ENCODE peak calls at places on chromosomes 3 and 15, in four cellular contexts. G, Z, E and C are unnamed samples.

GRCh38 chr15:51623386-51623938 is 891 bp upstream of the DMXL2 start:
- DNase-seq in E (no peak), G (no peak), Z (peak; percentile 89), C (peak; percentile 52)

GRCh38 chr15:52261498-52262242 is 33.9 kb downstream of the MYO5C start:
- DNase-seq in G (peak; percentile 64), Z (peak; percentile 33), E (peak; percentile 91), C (peak; percentile 85)

GRCh38 chr3:65398953-65399352 is 639.8 kb downstream of the MAGI1 start:
- DNase-seq in E (no peak), Z (no peak), G (peak; percentile 13), C (no peak)

GRCh38 chr3:69065318-69065964 is 13.3 kb upstream of the TMF1 start:
- DNase-seq in Z (no peak), G (no peak), E (no peak), C (no peak)

GRCh38 chr3:127015282-127016042 is 32.5 kb downstream of the PLXNA1 start:
- DNase-seq in G (no peak), Z (no peak), E (no peak), C (no peak)

GRCh38 chr3:24270204-24270671 is 224.4 kb downstream of the THRB start:
- DNase-seq in E (no peak), G (peak; percentile 48), Z (no peak), C (no peak)

GRCh38 chr3:125033135-125033534 is 22.7 kb downstream of the HEG1 start:
- DNase-seq in E (no peak), G (no peak), Z (no peak), C (no peak)

GRCh38 chr3:133763797-133764734 is 17.9 kb downstream of the TF start:
- DNase-seq in E (peak; percentile 8), G (no peak), Z (no peak), C (no peak)

GRCh38 chr3:179558742-179559364 is 3.9 kb upstream of the ACTL6A start:
- DNase-seq in G (peak; percentile 77), Z (peak; percentile 50), E (peak; percentile 82), C (peak; percentile 51)

GRCh38 chr3:33879540-33879939 is 81.1 kb downstream of the PDCD6IP start:
- DNase-seq in E (peak; percentile 30), G (no peak), Z (no peak), C (no peak)

GRCh38 chr3:26084629-26085028 is 294.7 kb downstream of the OXSM start:
- DNase-seq in G (no peak), E (no peak), Z (no peak), C (no peak)

GRCh38 chr3:95302044-95302443 is 1239.2 kb downstream of the NSUN3 start:
- DNase-seq in Z (no peak), G (no peak), E (no peak), C (no peak)

GRCh38 chr15:44633603-44634002 is 29.9 kb downstream of the SPG11 start:
- DNase-seq in E (no peak), Z (no peak), G (peak; percentile 72), C (no peak)

GRCh38 chr3:71721721-71722157 is 3.5 kb downstream of the EIF4E3 start:
- DNase-seq in E (no peak), G (no peak), Z (no peak), C (no peak)

GRCh38 chr3:21188459-21188858 is 562.6 kb downstream of the ZNF385D start:
- DNase-seq in Z (no peak), E (no peak), G (no peak), C (no peak)

GRCh38 chr3:184952671-184953070 is 140.7 kb downstream of the VPS8 start:
- DNase-seq in Z (no peak), G (peak; percentile 43), E (no peak), C (no peak)

GRCh38 chr15:25759421-25759820 is 103.7 kb downstream of the ATP10A start:
- DNase-seq in E (no peak), G (no peak), Z (no peak), C (no peak)

GRCh38 chr3:136667081-136667480 is 85.1 kb downstream of the STAG1 start:
- DNase-seq in G (no peak), E (no peak), Z (no peak), C (no peak)

GRCh38 chr3:12004741-12005513 is 739 bp downstream of the SYN2 start:
- DNase-seq in G (no peak), Z (no peak), E (no peak), C (no peak)

GRCh38 chr3:116161570-116162290 is 283.6 kb downstream of the LSAMP start:
- DNase-seq in E (no peak), G (no peak), Z (no peak), C (no peak)

GRCh38 chr15:52651868-52652267 is 27.3 kb downstream of the ATOSA start:
- DNase-seq in G (peak; percentile 84), E (peak; percentile 78), Z (peak; percentile 68), C (peak; percentile 98)

GRCh38 chr3:177731644-177732268 is 534.5 kb upstream of the TBL1XR1 start:
- DNase-seq in G (peak; percentile 78), E (no peak), Z (no peak), C (no peak)

GRCh38 chr3:176939022-176939817 is 258.1 kb downstream of the TBL1XR1 start:
- DNase-seq in G (peak; percentile 84), Z (peak; percentile 37), E (peak; percentile 77), C (peak; percentile 96)

GRCh38 chr3:186938716-186939115 is 8.4 kb downstream of the ST6GAL1 start:
- DNase-seq in Z (no peak), E (peak; percentile 71), G (no peak), C (no peak)

GRCh38 chr3:186931487-186932280 is 1.4 kb downstream of the ST6GAL1 start:
- DNase-seq in G (no peak), Z (peak; percentile 84), E (peak; percentile 49), C (no peak)

GRCh38 chr3:183551930-183552329 is 3.6 kb downstream of the KLHL6 start:
- DNase-seq in G (no peak), Z (no peak), E (no peak), C (no peak)

GRCh38 chr15:40650479-40650878 is 44.5 kb upstream of the RAD51 start:
- DNase-seq in Z (no peak), E (no peak), G (no peak), C (no peak)

GRCh38 chr3:133986302-133986701 is 43.4 kb downstream of the SLCO2A1 start:
- DNase-seq in G (no peak), E (no peak), Z (no peak), C (peak; percentile 94)

GRCh38 chr3:37100411-37100810 is 74.0 kb downstream of the LRRFIP2 start:
- DNase-seq in Z (no peak), E (no peak), G (no peak), C (no peak)

GRCh38 chr3:109177888-109178287 is 41.4 kb downstream of the C3orf85 start:
- DNase-seq in Z (no peak), E (no peak), G (no peak), C (no peak)

GRCh38 chr3:136720091-136720490 is 32.1 kb downstream of the STAG1 start:
- DNase-seq in E (no peak), Z (no peak), G (no peak), C (peak; percentile 15)

GRCh38 chr15:81575436-81576123 is 201.6 kb upstream of the TMC3 start:
- DNase-seq in E (peak; percentile 47), Z (no peak), G (no peak), C (peak; percentile 6)

GRCh38 chr3:193711964-193712598 is 119.1 kb downstream of the OPA1 start:
- DNase-seq in E (no peak), G (no peak), Z (no peak), C (peak; percentile 40)

GRCh38 chr3:153209596-153209995 is 47.6 kb downstream of the RAP2B start:
- DNase-seq in Z (no peak), E (no peak), G (peak; percentile 71), C (no peak)

DNA sequence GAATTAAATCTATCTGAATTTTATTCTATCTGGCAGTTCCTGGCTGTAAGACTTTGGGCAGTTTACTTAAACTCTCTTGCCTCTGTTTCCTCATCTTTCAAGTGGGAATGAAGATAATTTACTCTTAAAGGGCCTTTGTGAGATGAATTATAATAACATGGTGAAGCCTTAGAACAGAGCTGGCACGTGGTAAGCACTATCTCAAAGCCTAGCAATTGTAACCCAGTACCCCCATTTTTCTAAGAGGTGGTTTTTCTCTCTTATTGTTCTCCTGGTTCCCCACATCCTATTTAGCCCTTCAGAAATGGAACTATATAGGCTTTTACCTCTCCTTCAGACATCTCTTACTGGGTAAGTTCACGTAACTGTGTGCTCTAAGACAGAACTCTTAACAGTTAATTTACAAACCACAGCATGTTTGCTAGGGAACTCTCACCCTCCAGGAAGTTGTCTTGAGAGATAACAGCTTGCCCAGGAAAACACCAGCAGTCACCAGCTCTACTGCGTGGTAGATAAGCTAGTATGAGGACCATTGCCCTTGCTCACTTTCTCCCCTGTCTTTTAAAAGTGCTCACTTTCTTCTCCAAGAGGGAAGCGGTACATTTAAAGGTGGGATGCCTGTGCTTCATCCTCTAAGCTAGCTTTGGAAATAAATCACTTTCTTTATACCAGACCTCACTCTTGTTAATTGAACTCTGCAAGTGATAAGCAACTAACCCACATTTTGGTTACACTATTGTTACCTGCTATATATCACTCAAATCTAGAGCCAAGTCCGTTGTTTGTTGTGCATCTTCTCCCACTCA is 12.4 kb upstream of the CRBN start:
- DNase-seq in E (peak; percentile 8), G (no peak), Z (no peak), C (no peak)
- H3K4me3 ChIP-seq in E (no peak overlapping the region), G (no peak overlapping the region), Z (no peak overlapping the region), C (no peak overlapping the region)

DNA sequence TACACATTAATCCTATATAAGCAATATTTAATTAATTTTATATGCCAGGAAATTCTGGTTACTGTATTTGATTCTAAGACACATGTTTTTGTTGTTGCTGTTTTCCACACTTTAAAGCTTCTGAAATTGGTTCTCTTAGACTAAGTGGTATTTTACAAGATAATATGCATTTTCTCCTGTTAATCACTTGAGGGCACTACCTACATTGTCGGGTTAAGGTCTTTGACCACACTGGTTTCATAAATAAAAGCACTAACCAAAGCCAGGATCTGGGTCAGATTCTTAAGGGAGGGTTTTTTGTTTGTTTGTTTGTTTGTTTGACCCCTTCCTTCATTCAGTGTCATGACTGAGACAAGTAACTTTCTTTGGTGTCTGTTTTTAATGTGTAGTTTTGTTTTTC is 590.2 kb downstream of the RBMS3 start:
- DNase-seq in E (no peak), G (no peak), Z (no peak), C (no peak)
- TF ChIP-seq CTCF in E (no peak), G (no peak), Z (no peak), C (peak; percentile 59)

DNA sequence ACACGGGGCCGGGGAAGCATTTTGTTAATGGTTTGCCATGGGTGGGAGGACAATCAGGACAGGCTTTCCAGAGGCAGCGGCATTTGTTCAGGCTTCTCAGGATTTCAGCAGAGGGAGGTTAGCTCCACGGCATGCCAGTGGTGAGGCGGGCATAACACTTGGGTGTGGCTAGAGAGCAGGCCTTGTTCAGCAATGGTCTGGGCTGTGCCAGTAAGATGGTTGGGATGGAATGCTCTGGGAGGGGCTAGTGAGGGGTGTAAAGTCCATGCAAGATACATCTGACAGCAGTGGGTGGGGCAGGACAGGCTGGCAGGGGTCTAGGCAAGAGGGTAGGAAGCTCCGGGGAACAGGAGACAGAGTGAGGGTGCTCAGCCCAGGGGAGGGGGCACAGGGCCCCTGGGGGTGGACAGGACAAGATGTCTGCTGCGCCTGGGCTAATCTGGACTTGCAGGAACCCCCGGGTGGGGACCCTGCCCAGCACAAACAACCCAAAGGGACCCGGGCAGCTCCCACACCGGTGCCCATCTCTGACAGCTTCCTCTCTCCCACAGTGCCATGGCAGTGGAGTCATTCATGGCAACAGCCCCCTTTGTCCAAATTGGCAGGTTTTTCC is 8.4 kb downstream of the TMEM43 start:
- DNase-seq in G (peak; percentile 41), Z (peak; percentile 74), E (no peak), C (no peak)
- H3K4me3 ChIP-seq in G (no peak overlapping the region), Z (no peak overlapping the region), E (no peak overlapping the region), C (no peak overlapping the region)

DNA sequence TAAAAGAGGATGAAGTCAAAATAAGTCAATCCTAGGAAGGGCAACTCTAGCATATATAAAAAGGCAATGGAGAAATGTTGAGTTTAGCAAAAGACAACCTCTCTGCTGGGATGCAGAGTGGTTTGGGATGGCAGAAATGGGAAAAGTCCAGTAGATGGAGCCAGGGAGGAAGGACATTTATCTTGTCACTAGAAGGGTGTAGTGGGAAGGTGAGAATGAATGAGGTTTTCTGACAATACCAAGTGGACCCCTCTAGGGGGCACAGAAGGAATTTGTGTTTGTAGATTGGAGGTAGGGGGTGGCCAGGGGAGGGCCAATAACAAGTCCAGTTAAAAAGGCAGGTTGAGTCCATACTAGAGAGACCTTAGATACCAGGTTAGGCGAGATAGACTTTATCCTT is 80.0 kb downstream of the THSD4 start:
- DNase-seq in E (no peak), Z (no peak), G (no peak), C (no peak)
- TF ChIP-seq CTCF in E (peak; percentile 26), Z (no peak), G (peak; percentile 12), C (peak; percentile 52)